ENCODE peak calls at places on chromosomes 5 and 9, in four cellular contexts. One of them, this sample, is unnamed.

GRCh38 chr5:179806250-179807045 is at the start of gene MGAT4B:
- DNase-seq in PC-9: no peak
- DNase-seq in cardiac muscle cell: peak
- DNase-seq in hepatocyte: peak
- DNase-seq in this sample: no peak

GRCh38 chr5:11046160-11046559 is 285.1 kb upstream of the DAP start:
- DNase-seq in hepatocyte: no peak
- DNase-seq in cardiac muscle cell: peak
- DNase-seq in PC-9: no peak
- DNase-seq in this sample: no peak

GRCh38 chr5:131610198-131611063 is 24.6 kb downstream of the RAPGEF6 start:
- DNase-seq in hepatocyte: peak
- DNase-seq in cardiac muscle cell: peak
- DNase-seq in PC-9: peak
- DNase-seq in this sample: no peak

GRCh38 chr5:112772095-112772494 is 34.4 kb downstream of the APC start:
- DNase-seq in PC-9: no peak
- DNase-seq in hepatocyte: no peak
- DNase-seq in cardiac muscle cell: no peak
- DNase-seq in this sample: no peak

GRCh38 chr5:117332341-117332740 is 757.7 kb upstream of the SEMA6A start:
- DNase-seq in PC-9: no peak
- DNase-seq in hepatocyte: no peak
- DNase-seq in cardiac muscle cell: no peak
- DNase-seq in this sample: no peak

GRCh38 chr5:141003791-141004601 is 37.7 kb downstream of the PCDHAC2 start:
- DNase-seq in hepatocyte: peak
- DNase-seq in cardiac muscle cell: peak
- DNase-seq in PC-9: peak
- DNase-seq in this sample: no peak

GRCh38 chr9:89274838-89275237 is 36.2 kb upstream of the CKS2 start:
- DNase-seq in PC-9: no peak
- DNase-seq in hepatocyte: no peak
- DNase-seq in cardiac muscle cell: no peak
- DNase-seq in this sample: no peak

GRCh38 chr9:95641591-95641990 is 124.8 kb upstream of the PTCH1 start:
- DNase-seq in PC-9: no peak
- DNase-seq in hepatocyte: no peak
- DNase-seq in cardiac muscle cell: no peak
- DNase-seq in this sample: no peak

GRCh38 chr9:96333958-96334357 is 32.0 kb upstream of the HSD17B3 start:
- DNase-seq in cardiac muscle cell: no peak
- DNase-seq in PC-9: no peak
- DNase-seq in hepatocyte: no peak
- DNase-seq in this sample: no peak

GRCh38 chr5:169003721-169004481 is 297.0 kb downstream of the SLIT3 start:
- DNase-seq in cardiac muscle cell: peak
- DNase-seq in PC-9: no peak
- DNase-seq in hepatocyte: peak
- DNase-seq in this sample: no peak

GRCh38 chr5:156527611-156528010 is 200.6 kb downstream of the SGCD start:
- DNase-seq in hepatocyte: no peak
- DNase-seq in PC-9: no peak
- DNase-seq in cardiac muscle cell: no peak
- DNase-seq in this sample: no peak

GRCh38 chr5:131906668-131907067 is 38.8 kb downstream of the MEIKIN start:
- DNase-seq in cardiac muscle cell: no peak
- DNase-seq in hepatocyte: no peak
- DNase-seq in PC-9: no peak
- DNase-seq in this sample: no peak

GRCh38 chr9:15253197-15253596 is 53.8 kb downstream of the TTC39B start:
- DNase-seq in PC-9: no peak
- DNase-seq in hepatocyte: no peak
- DNase-seq in cardiac muscle cell: no peak
- DNase-seq in this sample: no peak

GRCh38 chr9:91495450-91495849 is 71.8 kb upstream of the NFIL3 start:
- DNase-seq in hepatocyte: peak
- DNase-seq in cardiac muscle cell: no peak
- DNase-seq in PC-9: peak
- DNase-seq in this sample: no peak

GRCh38 chr5:178612299-178612698 is 14.6 kb downstream of the CLK4 start:
- DNase-seq in cardiac muscle cell: no peak
- DNase-seq in PC-9: no peak
- DNase-seq in hepatocyte: no peak
- DNase-seq in this sample: no peak

GRCh38 chr5:126384985-126385384 is 38.2 kb upstream of the GRAMD2B start:
- DNase-seq in cardiac muscle cell: no peak
- DNase-seq in PC-9: peak
- DNase-seq in hepatocyte: no peak
- DNase-seq in this sample: no peak

GRCh38 chr5:96977228-96977627 is 41.3 kb downstream of the LNPEP start:
- DNase-seq in hepatocyte: no peak
- DNase-seq in cardiac muscle cell: peak
- DNase-seq in PC-9: no peak
- DNase-seq in this sample: no peak

GRCh38 chr5:150562832-150563231 is 54.9 kb downstream of the NDST1 start:
- DNase-seq in PC-9: no peak
- DNase-seq in hepatocyte: peak
- DNase-seq in cardiac muscle cell: peak
- DNase-seq in this sample: no peak

GRCh38 chr5:38714240-38714639 is 131.6 kb upstream of the OSMR start:
- DNase-seq in hepatocyte: no peak
- DNase-seq in PC-9: no peak
- DNase-seq in cardiac muscle cell: no peak
- DNase-seq in this sample: no peak

GRCh38 chr5:135379052-135379654 is 19.9 kb downstream of the MACROH2A1 start:
- DNase-seq in PC-9: no peak
- DNase-seq in hepatocyte: no peak
- DNase-seq in cardiac muscle cell: no peak
- DNase-seq in this sample: no peak

GRCh38 chr9:7079051-7079450 is 321.3 kb downstream of the KDM4C start:
- DNase-seq in cardiac muscle cell: no peak
- DNase-seq in hepatocyte: no peak
- DNase-seq in PC-9: no peak
- DNase-seq in this sample: no peak

GRCh38 chr5:78747703-78748359 is 99.3 kb upstream of the LHFPL2 start:
- DNase-seq in hepatocyte: no peak
- DNase-seq in cardiac muscle cell: no peak
- DNase-seq in PC-9: no peak
- DNase-seq in this sample: no peak

GRCh38 chr9:108755979-108756378 is 99.8 kb downstream of the ACTL7B start:
- DNase-seq in PC-9: no peak
- DNase-seq in cardiac muscle cell: no peak
- DNase-seq in hepatocyte: no peak
- DNase-seq in this sample: peak

GRCh38 chr5:165101709-165102108 is 1596.3 kb downstream of the MAT2B start:
- DNase-seq in cardiac muscle cell: no peak
- DNase-seq in hepatocyte: no peak
- DNase-seq in PC-9: no peak
- DNase-seq in this sample: no peak

GRCh38 chr5:65034782-65035181 is 266.1 kb downstream of the CWC27 start:
- DNase-seq in PC-9: no peak
- DNase-seq in hepatocyte: no peak
- DNase-seq in cardiac muscle cell: no peak
- DNase-seq in this sample: no peak

GRCh38 chr9:86460211-86461002 is 106.2 kb upstream of the TUT7 start:
- DNase-seq in hepatocyte: no peak
- DNase-seq in cardiac muscle cell: no peak
- DNase-seq in PC-9: no peak
- DNase-seq in this sample: no peak

GRCh38 chr5:2735996-2736395 is 15.5 kb downstream of the IRX2 start:
- DNase-seq in hepatocyte: no peak
- DNase-seq in PC-9: no peak
- DNase-seq in cardiac muscle cell: no peak
- DNase-seq in this sample: no peak

GRCh38 chr9:109255394-109255793 is 65.5 kb downstream of the EPB41L4B start:
- DNase-seq in hepatocyte: no peak
- DNase-seq in PC-9: no peak
- DNase-seq in cardiac muscle cell: no peak
- DNase-seq in this sample: no peak

GRCh38 chr5:79865588-79865987 is 125.5 kb downstream of the MTX3 start:
- DNase-seq in PC-9: no peak
- DNase-seq in cardiac muscle cell: no peak
- DNase-seq in hepatocyte: no peak
- DNase-seq in this sample: no peak

GRCh38 chr9:86064220-86064619 is 35.1 kb downstream of the GOLM1 start:
- DNase-seq in hepatocyte: no peak
- DNase-seq in cardiac muscle cell: no peak
- DNase-seq in PC-9: no peak
- DNase-seq in this sample: no peak

GRCh38 chr9:8366161-8366926 is 566.8 kb upstream of the DMAC1 start:
- DNase-seq in PC-9: no peak
- DNase-seq in hepatocyte: no peak
- DNase-seq in cardiac muscle cell: no peak
- DNase-seq in this sample: no peak

GRCh38 chr9:131837316-131837715 is 97.4 kb upstream of the RAPGEF1 start:
- DNase-seq in hepatocyte: peak
- DNase-seq in cardiac muscle cell: peak
- DNase-seq in PC-9: no peak
- DNase-seq in this sample: no peak

GRCh38 chr5:151002250-151002649 is 18.1 kb upstream of the GPX3 start:
- DNase-seq in cardiac muscle cell: peak
- DNase-seq in hepatocyte: no peak
- DNase-seq in PC-9: no peak
- DNase-seq in this sample: no peak

GRCh38 chr5:43771611-43772031 is 168.6 kb downstream of the NNT start:
- DNase-seq in cardiac muscle cell: no peak
- DNase-seq in PC-9: no peak
- DNase-seq in hepatocyte: no peak
- DNase-seq in this sample: no peak

GRCh38 chr5:111790295-111790694 is 33.3 kb upstream of the NREP start:
- DNase-seq in PC-9: no peak
- DNase-seq in cardiac muscle cell: no peak
- DNase-seq in hepatocyte: no peak
- DNase-seq in this sample: no peak

GRCh38 chr9:108643756-108644510 is 211.9 kb downstream of the ACTL7B start:
- DNase-seq in hepatocyte: no peak
- DNase-seq in cardiac muscle cell: no peak
- DNase-seq in PC-9: no peak
- DNase-seq in this sample: no peak

GRCh38 chr9:6902423-6902822 is 144.7 kb downstream of the KDM4C start:
- DNase-seq in PC-9: peak
- DNase-seq in hepatocyte: no peak
- DNase-seq in cardiac muscle cell: no peak
- DNase-seq in this sample: no peak

GRCh38 chr5:95087819-95088317 is 197.0 kb downstream of the MCTP1 start:
- DNase-seq in hepatocyte: no peak
- DNase-seq in cardiac muscle cell: no peak
- DNase-seq in PC-9: no peak
- DNase-seq in this sample: peak

GRCh38 chr9:68843239-68843638 is 138.2 kb downstream of the PIP5K1B start:
- DNase-seq in hepatocyte: no peak
- DNase-seq in PC-9: no peak
- DNase-seq in cardiac muscle cell: no peak
- DNase-seq in this sample: no peak

GRCh38 chr5:158876263-158876942 is 223.3 kb downstream of the EBF1 start:
- DNase-seq in cardiac muscle cell: no peak
- DNase-seq in hepatocyte: no peak
- DNase-seq in PC-9: no peak
- DNase-seq in this sample: no peak
- TF ChIP-seq CTCF in cardiac muscle cell: no peak
- TF ChIP-seq CTCF in hepatocyte: no peak
- TF ChIP-seq CTCF in PC-9: no peak
- TF ChIP-seq CTCF in this sample: no peak

GRCh38 chr5:57302643-57303042 is 128.8 kb downstream of the GPBP1 start:
- DNase-seq in PC-9: no peak
- DNase-seq in hepatocyte: no peak
- DNase-seq in cardiac muscle cell: no peak
- DNase-seq in this sample: no peak

GRCh38 chr5:57299945-57300344 is 126.1 kb downstream of the GPBP1 start:
- DNase-seq in cardiac muscle cell: no peak
- DNase-seq in PC-9: no peak
- DNase-seq in hepatocyte: no peak
- DNase-seq in this sample: no peak

GRCh38 chr5:57298295-57298984 is 124.6 kb downstream of the GPBP1 start:
- DNase-seq in hepatocyte: peak
- DNase-seq in PC-9: peak
- DNase-seq in cardiac muscle cell: peak
- DNase-seq in this sample: peak

GRCh38 chr5:57302164-57302563 is 128.3 kb downstream of the GPBP1 start:
- DNase-seq in cardiac muscle cell: no peak
- DNase-seq in PC-9: peak
- DNase-seq in hepatocyte: no peak
- DNase-seq in this sample: no peak

GRCh38 chr5:57298985-57299491 is 125.2 kb downstream of the GPBP1 start:
- DNase-seq in hepatocyte: peak
- DNase-seq in cardiac muscle cell: peak
- DNase-seq in PC-9: peak
- DNase-seq in this sample: no peak
- H3K4me3 ChIP-seq in hepatocyte: no peak
- H3K4me3 ChIP-seq in cardiac muscle cell: no peak
- H3K4me3 ChIP-seq in PC-9: no peak
- H3K4me3 ChIP-seq in this sample: no peak

GRCh38 chr9:16640649-16641048 is 229.8 kb downstream of the BNC2 start:
- DNase-seq in cardiac muscle cell: no peak
- DNase-seq in hepatocyte: no peak
- DNase-seq in PC-9: no peak
- DNase-seq in this sample: no peak
- TF ChIP-seq CTCF in cardiac muscle cell: peak
- TF ChIP-seq CTCF in hepatocyte: peak
- TF ChIP-seq CTCF in PC-9: no peak
- TF ChIP-seq CTCF in this sample: no peak

GRCh38 chr9:127935765-127936221 is 1.9 kb downstream of the DPM2 start:
- DNase-seq in cardiac muscle cell: no peak
- DNase-seq in PC-9: no peak
- DNase-seq in hepatocyte: no peak
- DNase-seq in this sample: no peak
- H3K4me3 ChIP-seq in cardiac muscle cell: no peak
- H3K4me3 ChIP-seq in PC-9: no peak
- H3K4me3 ChIP-seq in hepatocyte: no peak
- H3K4me3 ChIP-seq in this sample: peak

DNA sequence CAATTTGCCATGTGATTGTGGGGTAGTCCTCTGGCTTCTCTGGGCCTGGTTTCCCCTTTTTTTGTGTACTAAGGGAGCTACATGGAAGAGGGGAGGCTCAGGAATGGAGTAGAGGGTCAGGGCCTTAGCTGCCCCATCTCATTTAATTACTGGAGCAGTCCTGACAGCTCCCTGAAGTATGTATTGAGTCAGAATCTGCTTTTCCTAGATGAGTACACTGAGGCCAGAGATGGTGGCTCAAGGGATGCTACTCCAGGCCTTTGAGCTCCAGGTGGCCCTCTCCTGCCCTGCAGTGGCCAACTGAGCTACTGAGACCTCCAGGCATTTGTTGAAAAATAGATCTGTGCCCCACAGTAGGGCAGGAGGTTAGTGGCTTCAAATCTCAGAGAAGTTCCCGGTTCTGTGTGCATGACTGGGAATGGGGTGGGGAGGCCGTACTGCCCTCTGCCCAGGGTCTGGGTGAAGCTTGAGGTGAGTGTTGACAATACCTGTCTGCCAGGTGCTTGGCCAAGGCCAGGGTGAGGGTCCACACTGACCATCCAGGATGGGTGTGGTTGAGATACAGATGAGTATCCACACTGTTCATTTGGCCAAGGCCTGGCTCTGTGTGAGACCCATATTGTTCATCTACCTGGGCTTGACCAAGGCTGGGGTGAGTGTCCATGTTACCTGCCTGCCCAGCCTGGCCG is 45.7 kb downstream of the CXXC5 start:
- DNase-seq in hepatocyte: no peak
- DNase-seq in PC-9: no peak
- DNase-seq in cardiac muscle cell: no peak
- DNase-seq in this sample: no peak
- TF ChIP-seq CTCF in hepatocyte: no peak
- TF ChIP-seq CTCF in PC-9: no peak
- TF ChIP-seq CTCF in cardiac muscle cell: no peak
- TF ChIP-seq CTCF in this sample: no peak

This sample was measured in GM12864.